ENCODE peak calls at places on chromosomes 16 and 17, in ten cellular contexts. R is ascending aorta, S is K562, N is colonic mucosa, M is H1, A is heart right ventricle, Y is upper lobe of right lung, X is adrenal gland, T is uterus, G is GM23248. K is an unnamed sample.
A peak's percentile ranks its signal among the peaks of the same experiment; 100 is the strongest.

GRCh38 chr17:19769946-19770652 is 22.0 kb upstream of the ALDH3A1 start:
- DNase-seq in G (peak; percentile 69), Y (no peak), M (peak; percentile 41), T (no peak), R (no peak), S (no peak), N (no peak), X (peak; percentile 47), A (no peak), K (no peak)

GRCh38 chr16:30458561-30459394 is 13.1 kb upstream of the SEPHS2 start:
- DNase-seq in S (no peak), Y (peak; percentile 84), M (no peak), A (peak; percentile 34), X (peak; percentile 53), R (no peak), T (no peak), G (no peak), N (peak; percentile 51), K (no peak)

GRCh38 chr17:45117283-45117682 is 15.0 kb downstream of the PLCD3 start:
- DNase-seq in X (no peak), R (no peak), M (no peak), G (no peak), S (no peak), T (no peak), Y (no peak), N (no peak), A (no peak), K (no peak)

GRCh38 chr17:78844301-78845005 is 3.8 kb upstream of the USP36 start:
- DNase-seq in N (no peak), T (no peak), Y (no peak), S (no peak), M (no peak), X (no peak), G (peak; percentile 45), R (no peak), A (no peak), K (no peak)

GRCh38 chr16:27365142-27366089 is 36.6 kb upstream of the IL21R start:
- DNase-seq in Y (no peak), M (no peak), S (no peak), R (no peak), X (no peak), T (no peak), N (no peak), A (no peak), G (peak; percentile 65), K (no peak)

GRCh38 chr17:72342582-72343527 is 222.0 kb downstream of the SOX9 start:
- DNase-seq in R (no peak), G (peak; percentile 65), N (no peak), X (no peak), Y (peak; percentile 73), S (peak; percentile 4), T (peak; percentile 26), A (peak; percentile 42), M (no peak), K (no peak)

GRCh38 chr17:79630821-79631639 is 20.2 kb upstream of the RBFOX3 start:
- DNase-seq in A (no peak), S (no peak), T (peak; percentile 4), M (peak; percentile 33), Y (peak; percentile 29), N (no peak), R (no peak), G (no peak), X (peak; percentile 23), K (no peak)

GRCh38 chr16:53955221-53955875 is 251.4 kb downstream of the FTO start:
- DNase-seq in Y (no peak), A (no peak), R (no peak), T (no peak), M (no peak), X (no peak), G (no peak), S (no peak), N (no peak), K (no peak)

GRCh38 chr17:12070561-12070960 is 49.9 kb downstream of the MAP2K4 start:
- DNase-seq in R (no peak), X (no peak), M (no peak), A (no peak), S (no peak), G (peak; percentile 71), Y (no peak), N (no peak), T (no peak), K (no peak)

GRCh38 chr16:2296662-2297505 is 29.0 kb upstream of the RNPS1 start:
- DNase-seq in T (no peak), N (peak; percentile 38), R (no peak), Y (peak; percentile 68), A (no peak), S (peak; percentile 87), G (peak; percentile 44), X (peak; percentile 90), M (peak; percentile 71), K (no peak)

GRCh38 chr17:29567362-29568330 is 809 bp upstream of the ABHD15 start:
- DNase-seq in G (peak; percentile 73), M (peak; percentile 84), R (no peak), X (peak; percentile 74), T (peak; percentile 61), A (peak; percentile 71), S (peak; percentile 85), Y (peak; percentile 90), N (peak; percentile 80), K (no peak)

GRCh38 chr16:11914759-11915643 is 755 bp downstream of the GSPT1 start:
- DNase-seq in N (peak; percentile 62), R (no peak), M (peak; percentile 54), S (peak; percentile 64), T (peak; percentile 20), A (peak; percentile 53), Y (peak; percentile 81), G (peak; percentile 74), X (peak; percentile 71), K (no peak)

GRCh38 chr17:57835333-57835900 is 14.4 kb downstream of the MRPS23 start:
- DNase-seq in X (peak; percentile 23), Y (no peak), M (no peak), R (no peak), T (no peak), S (no peak), G (no peak), A (no peak), N (no peak), K (no peak)
- H3K4me1 ChIP-seq in X (peaks cover 24% of the 10 kb centered on the region), Y (peaks cover 4% of the 10 kb centered on the region), M (peaks cover 5% of the 10 kb centered on the region), R (peaks cover 19% of the 10 kb centered on the region), T (no peaks in the 10 kb centered on the region), S (peaks cover 3% of the 10 kb centered on the region), G (peaks cover 9% of the 10 kb centered on the region), A (peaks cover 22% of the 10 kb centered on the region), N (no peaks in the 10 kb centered on the region), K (no peaks in the 10 kb centered on the region)

DNA sequence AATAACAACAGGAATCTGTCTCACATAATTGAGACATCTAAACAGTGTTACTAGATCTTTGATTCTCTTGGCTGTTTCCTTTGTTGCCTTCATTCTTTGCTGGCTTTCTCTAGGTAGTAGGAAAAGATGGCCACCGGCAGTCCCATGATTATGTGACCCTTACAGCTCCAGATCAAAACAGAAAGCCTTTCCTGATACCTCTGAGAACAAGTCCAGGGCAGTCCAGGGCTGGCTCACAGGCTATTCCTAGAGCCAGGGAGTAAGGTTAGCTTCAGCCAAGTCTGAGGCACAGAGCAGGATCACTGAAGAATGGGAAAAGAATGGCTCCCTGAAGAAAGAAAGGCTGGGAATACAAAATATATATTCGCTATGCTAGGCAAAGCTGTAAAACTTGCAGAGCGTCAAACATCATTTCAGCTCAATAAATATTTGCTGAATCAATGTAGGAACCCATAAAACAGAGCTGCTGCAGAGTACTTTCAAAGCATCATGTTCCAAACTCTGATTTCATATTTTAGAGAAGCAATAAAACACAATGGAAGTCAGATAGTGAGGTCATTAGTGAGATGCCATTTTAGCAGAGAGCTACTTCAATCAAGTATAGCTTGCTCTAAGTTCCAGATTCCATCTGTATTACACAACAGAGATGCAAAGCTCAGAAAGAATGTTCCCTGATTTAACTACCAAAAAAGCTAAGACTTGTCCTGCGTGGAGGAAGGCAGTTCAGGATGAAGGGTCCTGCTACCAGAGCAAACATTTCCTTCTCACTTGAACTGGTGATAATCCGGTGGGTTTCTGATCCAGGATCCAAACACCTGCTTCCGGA is 23.4 kb downstream of the ADAT1 start:
- DNase-seq in S (no peak), G (peak; percentile 20), T (no peak), A (no peak), X (no peak), Y (no peak), M (no peak), R (no peak), N (no peak), K (no peak)
- H3K27ac ChIP-seq in S (no peak overlapping the region), G (no peak overlapping the region), T (no peak overlapping the region), A (no peak overlapping the region), X (no peak overlapping the region), Y (no peak overlapping the region), M (no peak overlapping the region), R (peak overlapping the region; percentile 53), N (no peak overlapping the region), K (no peak overlapping the region)

DNA sequence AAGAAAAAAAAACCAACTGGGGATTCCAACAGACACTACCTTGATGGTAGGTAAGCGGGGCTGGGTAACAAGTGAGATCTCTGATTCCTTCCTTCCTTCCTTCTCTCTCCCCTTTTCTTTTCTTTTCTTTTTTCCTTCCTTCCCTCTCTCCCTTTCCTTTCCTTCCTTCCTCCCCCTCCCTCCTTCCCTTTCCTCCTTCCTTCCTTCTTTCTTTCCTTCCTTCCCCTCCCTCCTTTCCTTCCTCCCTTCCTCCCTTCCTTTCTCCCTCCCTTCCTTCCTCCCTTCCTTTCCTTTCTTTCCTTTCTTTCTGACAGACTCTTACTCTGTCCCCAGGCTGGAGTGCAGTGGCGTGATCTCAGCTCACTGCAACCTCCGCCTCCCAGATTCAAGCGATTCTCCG is 20.0 kb downstream of the OR2C1 start:
- DNase-seq in R (no peak), T (no peak), X (no peak), N (no peak), S (no peak), A (no peak), M (no peak), Y (no peak), G (no peak), K (no peak)
- H3K9me3 ChIP-seq in R (peaks cover 69% of the 10 kb centered on the region), T (peaks cover 49% of the 10 kb centered on the region), X (no peaks in the 10 kb centered on the region), N (peaks cover 4% of the 10 kb centered on the region), S (peaks cover 8% of the 10 kb centered on the region), A (peaks cover 7% of the 10 kb centered on the region), M (peaks cover 23% of the 10 kb centered on the region), Y (peaks cover 26% of the 10 kb centered on the region), G (no peaks in the 10 kb centered on the region), K (no peaks in the 10 kb centered on the region)

GRCh38 chr17:48483004-48483403 is 47.8 kb downstream of the HOXB1 start:
- DNase-seq in T (no peak), G (peak; percentile 77), M (no peak), A (no peak), X (no peak), N (no peak), Y (no peak), S (no peak), R (no peak), K (no peak)

GRCh38 chr17:48484850-48485249 is 46.0 kb downstream of the HOXB1 start:
- DNase-seq in A (no peak), T (no peak), N (no peak), S (peak; percentile 65), X (no peak), Y (no peak), G (peak; percentile 78), M (no peak), R (no peak), K (no peak)

GRCh38 chr17:48486557-48486956 is 44.3 kb downstream of the HOXB1 start:
- DNase-seq in M (no peak), T (no peak), A (no peak), X (no peak), G (peak; percentile 97), N (no peak), S (peak; percentile 79), Y (no peak), R (no peak), K (no peak)

GRCh38 chr17:48483471-48484131 is 47.2 kb downstream of the HOXB1 start:
- DNase-seq in R (no peak), X (no peak), N (no peak), S (peak; percentile 56), M (no peak), Y (no peak), G (peak; percentile 98), A (no peak), T (no peak), K (no peak)

GRCh38 chr17:48484256-48484655 is 46.6 kb downstream of the HOXB1 start:
- DNase-seq in Y (no peak), T (no peak), S (no peak), R (no peak), M (no peak), N (no peak), A (no peak), G (peak; percentile 76), X (no peak), K (no peak)
- H3K4me1 ChIP-seq in Y (no peaks in the 10 kb centered on the region), T (no peaks in the 10 kb centered on the region), S (peaks cover 12% of the 10 kb centered on the region), R (no peaks in the 10 kb centered on the region), M (peaks cover 3% of the 10 kb centered on the region), N (peaks cover 3% of the 10 kb centered on the region), A (no peaks in the 10 kb centered on the region), G (peaks cover 52% of the 10 kb centered on the region), X (no peaks in the 10 kb centered on the region), K (peaks cover 8% of the 10 kb centered on the region)

K was measured in esophagus squamous epithelium.